ENCODE peak calls at places on chromosomes 4 and X, in seven cellular contexts. A is mammary epithelial cell, K is RPMI7951, V is AG08395, J is coronary artery, T is Calu3, O is hepatocyte. Y is an unnamed sample.

GRCh38 chr4:6450709-6451108 is 21.7 kb downstream of the PPP2R2C start:
- DNase-seq in A (no peak), K (no peak), V (no peak), J (no peak), T (no peak), O (no peak), Y (no peak)

GRCh38 chr4:53618321-53618720 is 27.0 kb upstream of the LNX1 start:
- DNase-seq in A (no peak), K (no peak), V (no peak), J (no peak), T (no peak), O (no peak), Y (no peak)

GRCh38 chr4:39996811-39997210 is 19.1 kb upstream of the PDS5A start:
- DNase-seq in A (no peak), K (no peak), V (no peak), J (no peak), T (no peak), O (no peak), Y (no peak)

GRCh38 chr4:138438608-138439007 is 196.5 kb upstream of the SLC7A11 start:
- DNase-seq in A (no peak), K (no peak), V (no peak), J (no peak), T (no peak), O (no peak), Y (no peak)

GRCh38 chrX:115068896-115069295 is 51.5 kb upstream of the IL13RA2 start:
- DNase-seq in A (no peak), K (no peak), V (no peak), J (no peak), T (no peak), O (no peak), Y (no peak)

GRCh38 chrX:43707812-43708548 is 51.9 kb downstream of the MAOA start:
- DNase-seq in A (no peak), K (no peak), V (no peak), J (no peak), T (no peak), O (peak), Y (no peak)

GRCh38 chr4:156497486-156497885 is 474.1 kb downstream of the PDGFC start:
- DNase-seq in A (no peak), K (no peak), V (no peak), J (no peak), T (no peak), O (no peak), Y (no peak)

GRCh38 chrX:103722505-103722904 is 11.8 kb downstream of the TMEM31 start:
- DNase-seq in A (peak), K (peak), V (peak), J (no peak), T (no peak), O (no peak), Y (peak)

GRCh38 chr4:7763788-7764187 is 175.9 kb downstream of the AFAP1 start:
- DNase-seq in A (peak), K (peak), V (no peak), J (no peak), T (no peak), O (no peak), Y (peak)

GRCh38 chrX:71195959-71196727 is 26.9 kb upstream of the GJB1 start:
- DNase-seq in A (no peak), K (peak), V (no peak), J (no peak), T (no peak), O (no peak), Y (no peak)

GRCh38 chrX:40078489-40079288 is 19.1 kb downstream of the BCOR start:
- DNase-seq in A (no peak), K (no peak), V (no peak), J (no peak), T (no peak), O (no peak), Y (no peak)

GRCh38 chr4:118400362-118400761 is 47.6 kb upstream of the PRSS12 start:
- DNase-seq in A (no peak), K (no peak), V (no peak), J (no peak), T (no peak), O (no peak), Y (no peak)

GRCh38 chr4:1516261-1516660 is 110.0 kb upstream of the NKX1-1 start:
- DNase-seq in A (no peak), K (no peak), V (no peak), J (no peak), T (no peak), O (no peak), Y (no peak)

GRCh38 chr4:175970734-175971133 is 94.9 kb upstream of the WDR17 start:
- DNase-seq in A (no peak), K (no peak), V (no peak), J (no peak), T (no peak), O (no peak), Y (no peak)

GRCh38 chrX:19543951-19544359 is 28.6 kb upstream of the MAP3K15 start:
- DNase-seq in A (no peak), K (no peak), V (no peak), J (no peak), T (no peak), O (no peak), Y (no peak)

GRCh38 chrX:1442724-1443367 is 9.9 kb downstream of the ASMTL start:
- DNase-seq in A (no peak), K (no peak), V (no peak), J (peak), T (no peak), O (no peak), Y (no peak)

GRCh38 chr4:138510053-138510452 is 267.9 kb upstream of the SLC7A11 start:
- DNase-seq in A (no peak), K (no peak), V (no peak), J (no peak), T (no peak), O (no peak), Y (peak)

GRCh38 chr4:4461850-4462249 is 74.9 kb downstream of the NSG1 start:
- DNase-seq in A (no peak), K (no peak), V (no peak), J (no peak), T (no peak), O (peak), Y (no peak)

GRCh38 chr4:62517721-62518120 is 1317.6 kb downstream of the ADGRL3 start:
- DNase-seq in A (peak), K (no peak), V (no peak), J (no peak), T (no peak), O (no peak), Y (no peak)